ENCODE peak calls at places on chromosomes 12 and 14, in five cellular contexts. F is adrenal gland, G is AG04449, I is IMR-90, W is right lobe of liver. R is an unnamed sample.

GRCh38 chr12:96587691-96588090 is 98.3 kb downstream of the CFAP54 start:
- DNase-seq in F (no peak), G (no peak), I (peak; percentile 22), W (no peak), R (no peak)

GRCh38 chr12:28909291-28909690 is 239.8 kb upstream of the FAR2 start:
- DNase-seq in F (no peak), G (no peak), I (peak; percentile 80), W (no peak), R (no peak)

GRCh38 chr12:124543591-124544310 is 23.7 kb downstream of the NCOR2 start:
- DNase-seq in F (no peak), G (no peak), I (no peak), W (no peak), R (no peak)

GRCh38 chr14:28765907-28766504 is 581 bp upstream of the FOXG1 start:
- DNase-seq in F (no peak), G (no peak), I (no peak), W (no peak), R (no peak)

GRCh38 chr12:68733661-68734071 is 12.3 kb upstream of the SLC35E3 start:
- DNase-seq in F (peak; percentile 49), G (peak; percentile 60), I (peak; percentile 85), W (no peak), R (peak; percentile 48)

GRCh38 chr14:50762001-50762930 is 68.7 kb downstream of the NIN start:
- DNase-seq in F (no peak), G (peak; percentile 64), I (peak; percentile 94), W (no peak), R (no peak)

GRCh38 chr14:67464856-67465255 is 23.7 kb downstream of the TMEM229B start:
- DNase-seq in F (no peak), G (no peak), I (no peak), W (no peak), R (no peak)

GRCh38 chr12:58491296-58491695 is 429.0 kb downstream of the LRIG3 start:
- DNase-seq in F (no peak), G (peak; percentile 65), I (peak; percentile 90), W (no peak), R (no peak)

GRCh38 chr12:126019385-126019784 is 954.1 kb downstream of the AACS start:
- DNase-seq in F (no peak), G (no peak), I (no peak), W (no peak), R (no peak)

GRCh38 chr12:124440841-124441381 is 126.5 kb downstream of the NCOR2 start:
- DNase-seq in F (peak; percentile 40), G (no peak), I (no peak), W (no peak), R (no peak)

GRCh38 chr12:65926119-65927004 is 102.1 kb downstream of the HMGA2 start:
- DNase-seq in F (no peak), G (no peak), I (no peak), W (no peak), R (no peak)

GRCh38 chr12:19971396-19971802 is 396.9 kb upstream of the PDE3A start:
- DNase-seq in F (no peak), G (no peak), I (no peak), W (peak; percentile 45), R (no peak)

GRCh38 chr12:40145896-40146295 is 40.0 kb upstream of the SLC2A13 start:
- DNase-seq in F (no peak), G (no peak), I (no peak), W (no peak), R (no peak)

GRCh38 chr12:43255642-43256041 is 296.4 kb downstream of the ADAMTS20 start:
- DNase-seq in F (no peak), G (no peak), I (no peak), W (no peak), R (no peak)

GRCh38 chr14:21882226-21882625 is 208.6 kb upstream of the OR4E1 start:
- DNase-seq in F (no peak), G (no peak), I (no peak), W (no peak), R (no peak)

GRCh38 chr12:42144174-42144423 is 575 bp downstream of the GXYLT1 start:
- DNase-seq in F (peak; percentile 29), G (no peak), I (no peak), W (no peak), R (no peak)

GRCh38 chr14:59918824-59919581 is 941 bp upstream of the LRRC9 start:
- DNase-seq in F (peak; percentile 42), G (no peak), I (peak; percentile 18), W (no peak), R (no peak)

GRCh38 chr12:130427381-130427887 is 89.7 kb downstream of the PIWIL1 start:
- DNase-seq in F (no peak), G (no peak), I (no peak), W (peak; percentile 27), R (no peak)

GRCh38 chr12:130195369-130195768 is 33.1 kb downstream of the FZD10 start:
- DNase-seq in F (no peak), G (no peak), I (no peak), W (no peak), R (no peak)

GRCh38 chr14:59771577-59771976 is 99.0 kb downstream of the RTN1 start:
- DNase-seq in F (no peak), G (no peak), I (peak; percentile 8), W (no peak), R (peak; percentile 8)

GRCh38 chr12:121175383-121176119 is 34.4 kb upstream of the P2RX4 start:
- DNase-seq in F (peak; percentile 50), G (no peak), I (no peak), W (no peak), R (no peak)

GRCh38 chr14:75822522-75823288 is 159.1 kb downstream of the TGFB3 start:
- DNase-seq in F (no peak), G (no peak), I (peak; percentile 85), W (no peak), R (peak; percentile 67)

GRCh38 chr14:63478024-63478423 is 65.2 kb downstream of the PPP2R5E start:
- DNase-seq in F (no peak), G (no peak), I (no peak), W (no peak), R (no peak)

GRCh38 chr14:90294872-90295271 is 36.9 kb downstream of the NRDE2 start:
- DNase-seq in F (no peak), G (no peak), I (no peak), W (peak; percentile 12), R (no peak)

GRCh38 chr14:102764220-102764671 is 13.0 kb upstream of the TRAF3 start:
- DNase-seq in F (no peak), G (no peak), I (no peak), W (no peak), R (no peak)
- H3K4me3 ChIP-seq in F (no peak overlapping the region), G (no peak overlapping the region), I (no peak overlapping the region), W (no peak overlapping the region), R (no peak overlapping the region)

DNA sequence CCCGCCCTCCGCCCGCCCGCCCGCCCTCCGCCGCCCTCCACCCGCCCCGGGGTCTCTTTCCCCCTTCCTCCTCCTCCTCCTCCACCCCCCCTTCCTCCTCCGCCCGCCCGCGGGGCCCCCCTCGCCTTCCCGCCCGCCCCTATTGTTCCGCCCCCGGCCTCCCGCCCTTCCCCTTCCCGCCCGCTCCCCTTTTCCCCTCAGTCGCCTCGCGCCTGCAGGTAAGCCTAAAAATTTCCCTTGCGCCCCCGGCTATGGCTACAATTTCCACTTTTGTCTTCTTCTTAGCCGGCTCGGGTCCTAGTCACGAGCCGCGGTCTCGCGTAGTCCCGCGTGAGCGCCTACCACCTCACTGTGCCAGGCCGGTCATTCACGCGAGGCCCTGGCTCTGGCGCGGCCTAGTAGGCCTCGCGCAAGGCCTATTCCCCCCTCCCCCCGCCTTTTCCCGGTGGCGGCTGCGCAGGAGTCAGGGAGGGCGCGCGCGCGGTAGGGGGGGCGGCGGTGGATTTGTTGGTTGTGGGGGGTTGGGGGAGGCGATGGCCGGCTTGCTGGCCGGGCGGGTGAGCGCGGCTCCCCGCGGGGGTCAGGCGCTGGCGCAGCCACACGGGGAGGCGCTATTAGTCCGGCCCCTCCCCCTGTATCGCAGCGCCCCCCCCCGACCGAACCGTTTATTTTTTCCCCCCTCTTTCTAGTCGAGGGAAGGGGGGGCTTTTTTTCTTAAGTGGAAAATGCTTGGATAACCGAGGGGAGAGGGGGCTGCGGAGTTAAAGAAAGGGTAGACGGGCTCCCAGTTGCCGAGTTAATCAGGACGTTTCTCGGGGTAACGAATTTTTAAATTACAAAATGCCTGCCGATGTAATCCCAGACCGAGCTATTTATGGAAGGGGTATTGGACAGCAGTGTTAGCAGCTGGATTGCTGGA is 516 bp downstream of the PCBP2 start:
- DNase-seq in F (peak; percentile 94), G (no peak), I (peak; percentile 85), W (peak; percentile 88), R (peak; percentile 46)
- TF ChIP-seq CTCF in F (peak; percentile 35), G (no peak), I (peak; percentile 40), W (peak; percentile 8), R (peak; percentile 7)

GRCh38 chr12:110826592-110827200 is 20.1 kb upstream of the CCDC63 start:
- DNase-seq in F (peak; percentile 90), G (peak; percentile 9), I (peak; percentile 72), W (peak; percentile 85), R (peak; percentile 49)
- H3K4me3 ChIP-seq in F (no peak overlapping the region), G (peak overlapping the region; percentile 35), I (no peak overlapping the region), W (no peak overlapping the region), R (peak overlapping the region; percentile 38)

GRCh38 chr14:44453433-44454171 is 53.5 kb downstream of the FSCB start:
- DNase-seq in F (no peak), G (no peak), I (no peak), W (no peak), R (no peak)
- TF ChIP-seq CTCF in F (no peak), G (no peak), I (no peak), W (no peak), R (no peak)

DNA sequence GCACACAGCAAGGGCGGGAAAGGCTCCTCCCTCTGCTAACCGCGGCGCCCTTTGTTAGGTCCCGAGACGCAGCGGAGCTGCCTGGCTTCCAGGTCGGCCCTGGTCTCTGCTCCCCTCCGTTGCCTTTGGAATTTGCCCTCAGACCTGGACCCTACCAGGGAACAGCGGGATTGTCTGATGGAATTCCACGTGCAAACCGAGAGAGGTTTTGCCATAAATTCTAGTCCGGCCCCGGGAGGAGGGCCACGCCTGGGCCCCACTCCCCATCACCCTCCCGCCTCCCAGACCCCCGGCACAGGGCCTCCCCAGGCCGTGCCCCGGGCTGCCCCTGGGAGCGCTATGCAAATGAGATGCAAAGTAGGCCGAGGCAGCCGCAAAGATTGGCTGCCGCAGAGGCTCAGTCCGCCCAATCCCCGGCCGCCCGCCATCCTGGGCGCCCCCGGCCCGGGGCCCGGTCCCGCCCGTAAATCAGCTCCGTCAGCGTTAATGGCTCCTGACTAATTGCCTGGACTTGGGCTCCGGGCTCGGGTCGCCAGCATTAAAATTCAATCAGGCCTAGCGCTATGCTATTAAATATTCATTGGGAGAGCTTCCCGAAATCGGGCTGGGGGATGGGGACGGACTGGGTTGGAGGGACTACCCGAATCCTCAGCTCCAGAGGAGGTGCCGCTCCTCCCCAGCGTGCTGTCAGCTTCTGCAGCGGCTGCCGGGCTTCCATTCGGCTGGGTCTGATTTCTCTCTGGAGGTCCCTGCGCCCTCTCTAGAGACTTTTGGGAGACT is 15.6 kb upstream of the FIGNL2 start:
- DNase-seq in F (no peak), G (no peak), I (no peak), W (peak; percentile 74), R (no peak)
- H3K4me3 ChIP-seq in F (peak overlapping the region; percentile 41), G (peak overlapping the region; percentile 40), I (no peak overlapping the region), W (no peak overlapping the region), R (peak overlapping the region; percentile 5)

DNA sequence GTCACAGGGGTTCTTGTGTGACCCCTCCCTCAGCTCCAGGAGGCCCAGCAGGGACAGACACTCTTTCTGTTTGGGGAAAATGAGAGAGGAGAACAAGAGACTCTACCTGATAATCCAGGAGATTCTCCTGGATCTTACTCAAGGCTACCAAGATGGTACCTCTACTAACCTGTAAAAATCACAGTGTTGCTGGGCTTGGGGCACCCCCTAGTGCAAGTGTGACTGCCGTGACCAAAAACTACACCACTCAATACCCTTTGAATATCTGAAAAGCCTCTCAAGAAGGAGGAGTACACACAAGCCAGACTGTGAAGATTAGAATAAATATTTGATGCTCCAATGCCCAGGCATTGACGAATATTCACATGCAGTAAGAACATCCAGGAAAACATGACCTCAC is 965.3 kb downstream of the LRFN5 start:
- DNase-seq in F (no peak), G (no peak), I (no peak), W (no peak), R (no peak)
- TF ChIP-seq CTCF in F (no peak), G (no peak), I (no peak), W (no peak), R (no peak)